ENCODE peak calls at places on chromosomes 1 and 21, in seven cellular contexts. One of them, this sample, is unnamed.

GRCh38 chr1:181559142-181559541 is 75.8 kb downstream of the CACNA1E start:
- DNase-seq in activated T-cell treated with anti-CD3 and anti-CD28 coated beads for 48 hours: no peak
- DNase-seq in EH: no peak
- DNase-seq in stimulated activated naive CD8-positive, alpha-beta T cell treated with anti-CD3 and anti-CD28 coated beads, Interleukin-15, Interleukin-2, amounts not matched to agents 100 U/mL and 50 U/mL, for 24 hours: no peak
- DNase-seq in NCI-H774: no peak
- DNase-seq in activated T-helper 1 cell treated with anti-CD3 and anti-CD28 coated beads, Interleukin-2, amount 50 U/mL, for 16 hours: no peak
- DNase-seq in T47D: no peak
- DNase-seq in this sample: no peak

GRCh38 chr1:190258003-190258402 is 219.7 kb downstream of the BRINP3 start:
- DNase-seq in activated T-cell treated with anti-CD3 and anti-CD28 coated beads for 48 hours: no peak
- DNase-seq in EH: no peak
- DNase-seq in stimulated activated naive CD8-positive, alpha-beta T cell treated with anti-CD3 and anti-CD28 coated beads, Interleukin-15, Interleukin-2, amounts not matched to agents 100 U/mL and 50 U/mL, for 24 hours: no peak
- DNase-seq in NCI-H774: no peak
- DNase-seq in activated T-helper 1 cell treated with anti-CD3 and anti-CD28 coated beads, Interleukin-2, amount 50 U/mL, for 16 hours: no peak
- DNase-seq in T47D: no peak
- DNase-seq in this sample: no peak

GRCh38 chr21:29812947-29813346 is 126.8 kb downstream of the GRIK1 start:
- DNase-seq in activated T-cell treated with anti-CD3 and anti-CD28 coated beads for 48 hours: no peak
- DNase-seq in EH: no peak
- DNase-seq in stimulated activated naive CD8-positive, alpha-beta T cell treated with anti-CD3 and anti-CD28 coated beads, Interleukin-15, Interleukin-2, amounts not matched to agents 100 U/mL and 50 U/mL, for 24 hours: no peak
- DNase-seq in NCI-H774: no peak
- DNase-seq in activated T-helper 1 cell treated with anti-CD3 and anti-CD28 coated beads, Interleukin-2, amount 50 U/mL, for 16 hours: no peak
- DNase-seq in T47D: no peak
- DNase-seq in this sample: no peak

GRCh38 chr1:117120774-117121588 is 568 bp downstream of the TRIM45 start:
- DNase-seq in activated T-cell treated with anti-CD3 and anti-CD28 coated beads for 48 hours: no peak
- DNase-seq in EH: no peak
- DNase-seq in stimulated activated naive CD8-positive, alpha-beta T cell treated with anti-CD3 and anti-CD28 coated beads, Interleukin-15, Interleukin-2, amounts not matched to agents 100 U/mL and 50 U/mL, for 24 hours: no peak
- DNase-seq in NCI-H774: peak
- DNase-seq in activated T-helper 1 cell treated with anti-CD3 and anti-CD28 coated beads, Interleukin-2, amount 50 U/mL, for 16 hours: no peak
- DNase-seq in T47D: peak
- DNase-seq in this sample: no peak

GRCh38 chr1:38005195-38006007 is at the start of gene FHL3:
- DNase-seq in activated T-cell treated with anti-CD3 and anti-CD28 coated beads for 48 hours: peak
- DNase-seq in EH: peak
- DNase-seq in stimulated activated naive CD8-positive, alpha-beta T cell treated with anti-CD3 and anti-CD28 coated beads, Interleukin-15, Interleukin-2, amounts not matched to agents 100 U/mL and 50 U/mL, for 24 hours: peak
- DNase-seq in NCI-H774: peak
- DNase-seq in activated T-helper 1 cell treated with anti-CD3 and anti-CD28 coated beads, Interleukin-2, amount 50 U/mL, for 16 hours: peak
- DNase-seq in T47D: peak
- DNase-seq in this sample: peak

GRCh38 chr1:94550800-94551241 is 9.3 kb upstream of the F3 start:
- DNase-seq in activated T-cell treated with anti-CD3 and anti-CD28 coated beads for 48 hours: no peak
- DNase-seq in EH: no peak
- DNase-seq in stimulated activated naive CD8-positive, alpha-beta T cell treated with anti-CD3 and anti-CD28 coated beads, Interleukin-15, Interleukin-2, amounts not matched to agents 100 U/mL and 50 U/mL, for 24 hours: no peak
- DNase-seq in NCI-H774: no peak
- DNase-seq in activated T-helper 1 cell treated with anti-CD3 and anti-CD28 coated beads, Interleukin-2, amount 50 U/mL, for 16 hours: no peak
- DNase-seq in T47D: no peak
- DNase-seq in this sample: no peak

GRCh38 chr1:154463512-154463990 is 38.5 kb upstream of the TDRD10 start:
- DNase-seq in activated T-cell treated with anti-CD3 and anti-CD28 coated beads for 48 hours: peak
- DNase-seq in EH: peak
- DNase-seq in stimulated activated naive CD8-positive, alpha-beta T cell treated with anti-CD3 and anti-CD28 coated beads, Interleukin-15, Interleukin-2, amounts not matched to agents 100 U/mL and 50 U/mL, for 24 hours: peak
- DNase-seq in NCI-H774: no peak
- DNase-seq in activated T-helper 1 cell treated with anti-CD3 and anti-CD28 coated beads, Interleukin-2, amount 50 U/mL, for 16 hours: peak
- DNase-seq in T47D: no peak
- DNase-seq in this sample: peak

GRCh38 chr1:112803906-112804762 is 89.0 kb upstream of the PPM1J start:
- DNase-seq in activated T-cell treated with anti-CD3 and anti-CD28 coated beads for 48 hours: peak
- DNase-seq in EH: peak
- DNase-seq in stimulated activated naive CD8-positive, alpha-beta T cell treated with anti-CD3 and anti-CD28 coated beads, Interleukin-15, Interleukin-2, amounts not matched to agents 100 U/mL and 50 U/mL, for 24 hours: peak
- DNase-seq in NCI-H774: peak
- DNase-seq in activated T-helper 1 cell treated with anti-CD3 and anti-CD28 coated beads, Interleukin-2, amount 50 U/mL, for 16 hours: peak
- DNase-seq in T47D: peak
- DNase-seq in this sample: peak

GRCh38 chr1:21956720-21957552 is 19.8 kb upstream of the HSPG2 start:
- DNase-seq in activated T-cell treated with anti-CD3 and anti-CD28 coated beads for 48 hours: peak
- DNase-seq in EH: peak
- DNase-seq in stimulated activated naive CD8-positive, alpha-beta T cell treated with anti-CD3 and anti-CD28 coated beads, Interleukin-15, Interleukin-2, amounts not matched to agents 100 U/mL and 50 U/mL, for 24 hours: peak
- DNase-seq in NCI-H774: no peak
- DNase-seq in activated T-helper 1 cell treated with anti-CD3 and anti-CD28 coated beads, Interleukin-2, amount 50 U/mL, for 16 hours: peak
- DNase-seq in T47D: peak
- DNase-seq in this sample: peak

GRCh38 chr1:110123224-110123623 is 11.0 kb downstream of the UBL4B start:
- DNase-seq in activated T-cell treated with anti-CD3 and anti-CD28 coated beads for 48 hours: no peak
- DNase-seq in EH: peak
- DNase-seq in stimulated activated naive CD8-positive, alpha-beta T cell treated with anti-CD3 and anti-CD28 coated beads, Interleukin-15, Interleukin-2, amounts not matched to agents 100 U/mL and 50 U/mL, for 24 hours: no peak
- DNase-seq in NCI-H774: no peak
- DNase-seq in activated T-helper 1 cell treated with anti-CD3 and anti-CD28 coated beads, Interleukin-2, amount 50 U/mL, for 16 hours: no peak
- DNase-seq in T47D: no peak
- DNase-seq in this sample: no peak

GRCh38 chr1:88357690-88358089 is 326.4 kb upstream of the PKN2 start:
- DNase-seq in activated T-cell treated with anti-CD3 and anti-CD28 coated beads for 48 hours: no peak
- DNase-seq in EH: no peak
- DNase-seq in stimulated activated naive CD8-positive, alpha-beta T cell treated with anti-CD3 and anti-CD28 coated beads, Interleukin-15, Interleukin-2, amounts not matched to agents 100 U/mL and 50 U/mL, for 24 hours: no peak
- DNase-seq in NCI-H774: no peak
- DNase-seq in activated T-helper 1 cell treated with anti-CD3 and anti-CD28 coated beads, Interleukin-2, amount 50 U/mL, for 16 hours: no peak
- DNase-seq in T47D: no peak
- DNase-seq in this sample: no peak

GRCh38 chr1:52127181-52128175 is 14.4 kb upstream of the ZFYVE9 start:
- DNase-seq in activated T-cell treated with anti-CD3 and anti-CD28 coated beads for 48 hours: no peak
- DNase-seq in EH: peak
- DNase-seq in stimulated activated naive CD8-positive, alpha-beta T cell treated with anti-CD3 and anti-CD28 coated beads, Interleukin-15, Interleukin-2, amounts not matched to agents 100 U/mL and 50 U/mL, for 24 hours: peak
- DNase-seq in NCI-H774: peak
- DNase-seq in activated T-helper 1 cell treated with anti-CD3 and anti-CD28 coated beads, Interleukin-2, amount 50 U/mL, for 16 hours: no peak
- DNase-seq in T47D: peak
- DNase-seq in this sample: peak

GRCh38 chr1:89822109-89822962 is 1.5 kb downstream of the LRRC8D start:
- DNase-seq in activated T-cell treated with anti-CD3 and anti-CD28 coated beads for 48 hours: no peak
- DNase-seq in EH: no peak
- DNase-seq in stimulated activated naive CD8-positive, alpha-beta T cell treated with anti-CD3 and anti-CD28 coated beads, Interleukin-15, Interleukin-2, amounts not matched to agents 100 U/mL and 50 U/mL, for 24 hours: no peak
- DNase-seq in NCI-H774: no peak
- DNase-seq in activated T-helper 1 cell treated with anti-CD3 and anti-CD28 coated beads, Interleukin-2, amount 50 U/mL, for 16 hours: no peak
- DNase-seq in T47D: no peak
- DNase-seq in this sample: no peak

GRCh38 chr1:6490181-6491075 is 1.0 kb downstream of the PLEKHG5 start:
- DNase-seq in activated T-cell treated with anti-CD3 and anti-CD28 coated beads for 48 hours: peak
- DNase-seq in EH: peak
- DNase-seq in stimulated activated naive CD8-positive, alpha-beta T cell treated with anti-CD3 and anti-CD28 coated beads, Interleukin-15, Interleukin-2, amounts not matched to agents 100 U/mL and 50 U/mL, for 24 hours: peak
- DNase-seq in NCI-H774: no peak
- DNase-seq in activated T-helper 1 cell treated with anti-CD3 and anti-CD28 coated beads, Interleukin-2, amount 50 U/mL, for 16 hours: peak
- DNase-seq in T47D: peak
- DNase-seq in this sample: peak

GRCh38 chr1:15669074-15669473 is 15.0 kb upstream of the PLEKHM2 start:
- DNase-seq in activated T-cell treated with anti-CD3 and anti-CD28 coated beads for 48 hours: no peak
- DNase-seq in EH: no peak
- DNase-seq in stimulated activated naive CD8-positive, alpha-beta T cell treated with anti-CD3 and anti-CD28 coated beads, Interleukin-15, Interleukin-2, amounts not matched to agents 100 U/mL and 50 U/mL, for 24 hours: no peak
- DNase-seq in NCI-H774: no peak
- DNase-seq in activated T-helper 1 cell treated with anti-CD3 and anti-CD28 coated beads, Interleukin-2, amount 50 U/mL, for 16 hours: no peak
- DNase-seq in T47D: no peak
- DNase-seq in this sample: no peak

GRCh38 chr1:32361674-32362473 is 411 bp downstream of the FAM229A start:
- DNase-seq in activated T-cell treated with anti-CD3 and anti-CD28 coated beads for 48 hours: no peak
- DNase-seq in EH: peak
- DNase-seq in stimulated activated naive CD8-positive, alpha-beta T cell treated with anti-CD3 and anti-CD28 coated beads, Interleukin-15, Interleukin-2, amounts not matched to agents 100 U/mL and 50 U/mL, for 24 hours: peak
- DNase-seq in NCI-H774: no peak
- DNase-seq in activated T-helper 1 cell treated with anti-CD3 and anti-CD28 coated beads, Interleukin-2, amount 50 U/mL, for 16 hours: no peak
- DNase-seq in T47D: no peak
- DNase-seq in this sample: peak

GRCh38 chr1:173527151-173527826 is 50.2 kb downstream of the PRDX6 start:
- DNase-seq in activated T-cell treated with anti-CD3 and anti-CD28 coated beads for 48 hours: no peak
- DNase-seq in EH: peak
- DNase-seq in stimulated activated naive CD8-positive, alpha-beta T cell treated with anti-CD3 and anti-CD28 coated beads, Interleukin-15, Interleukin-2, amounts not matched to agents 100 U/mL and 50 U/mL, for 24 hours: no peak
- DNase-seq in NCI-H774: no peak
- DNase-seq in activated T-helper 1 cell treated with anti-CD3 and anti-CD28 coated beads, Interleukin-2, amount 50 U/mL, for 16 hours: no peak
- DNase-seq in T47D: no peak
- DNase-seq in this sample: no peak

GRCh38 chr21:42214921-42215320 is 4.0 kb upstream of the ABCG1 start:
- DNase-seq in activated T-cell treated with anti-CD3 and anti-CD28 coated beads for 48 hours: no peak
- DNase-seq in EH: no peak
- DNase-seq in stimulated activated naive CD8-positive, alpha-beta T cell treated with anti-CD3 and anti-CD28 coated beads, Interleukin-15, Interleukin-2, amounts not matched to agents 100 U/mL and 50 U/mL, for 24 hours: no peak
- DNase-seq in NCI-H774: no peak
- DNase-seq in activated T-helper 1 cell treated with anti-CD3 and anti-CD28 coated beads, Interleukin-2, amount 50 U/mL, for 16 hours: no peak
- DNase-seq in T47D: no peak
- DNase-seq in this sample: no peak

GRCh38 chr1:37946703-37947360 is at the start of gene INPP5B:
- DNase-seq in activated T-cell treated with anti-CD3 and anti-CD28 coated beads for 48 hours: peak
- DNase-seq in EH: peak
- DNase-seq in stimulated activated naive CD8-positive, alpha-beta T cell treated with anti-CD3 and anti-CD28 coated beads, Interleukin-15, Interleukin-2, amounts not matched to agents 100 U/mL and 50 U/mL, for 24 hours: peak
- DNase-seq in NCI-H774: no peak
- DNase-seq in activated T-helper 1 cell treated with anti-CD3 and anti-CD28 coated beads, Interleukin-2, amount 50 U/mL, for 16 hours: peak
- DNase-seq in T47D: no peak
- DNase-seq in this sample: peak

GRCh38 chr1:55155522-55155921 is 59.6 kb downstream of the USP24 start:
- DNase-seq in activated T-cell treated with anti-CD3 and anti-CD28 coated beads for 48 hours: no peak
- DNase-seq in EH: peak
- DNase-seq in stimulated activated naive CD8-positive, alpha-beta T cell treated with anti-CD3 and anti-CD28 coated beads, Interleukin-15, Interleukin-2, amounts not matched to agents 100 U/mL and 50 U/mL, for 24 hours: no peak
- DNase-seq in NCI-H774: no peak
- DNase-seq in activated T-helper 1 cell treated with anti-CD3 and anti-CD28 coated beads, Interleukin-2, amount 50 U/mL, for 16 hours: no peak
- DNase-seq in T47D: no peak
- DNase-seq in this sample: peak

GRCh38 chr21:28375708-28376385 is 616.8 kb downstream of the LTN1 start:
- DNase-seq in activated T-cell treated with anti-CD3 and anti-CD28 coated beads for 48 hours: no peak
- DNase-seq in EH: peak
- DNase-seq in stimulated activated naive CD8-positive, alpha-beta T cell treated with anti-CD3 and anti-CD28 coated beads, Interleukin-15, Interleukin-2, amounts not matched to agents 100 U/mL and 50 U/mL, for 24 hours: no peak
- DNase-seq in NCI-H774: no peak
- DNase-seq in activated T-helper 1 cell treated with anti-CD3 and anti-CD28 coated beads, Interleukin-2, amount 50 U/mL, for 16 hours: no peak
- DNase-seq in T47D: no peak
- DNase-seq in this sample: no peak

GRCh38 chr1:198780376-198780775 is 141.5 kb downstream of the PTPRC start:
- DNase-seq in activated T-cell treated with anti-CD3 and anti-CD28 coated beads for 48 hours: no peak
- DNase-seq in EH: peak
- DNase-seq in stimulated activated naive CD8-positive, alpha-beta T cell treated with anti-CD3 and anti-CD28 coated beads, Interleukin-15, Interleukin-2, amounts not matched to agents 100 U/mL and 50 U/mL, for 24 hours: no peak
- DNase-seq in NCI-H774: no peak
- DNase-seq in activated T-helper 1 cell treated with anti-CD3 and anti-CD28 coated beads, Interleukin-2, amount 50 U/mL, for 16 hours: no peak
- DNase-seq in T47D: no peak
- DNase-seq in this sample: no peak

GRCh38 chr1:225855503-225856285 is 26.5 kb downstream of the TMEM63A start:
- DNase-seq in activated T-cell treated with anti-CD3 and anti-CD28 coated beads for 48 hours: no peak
- DNase-seq in EH: no peak
- DNase-seq in stimulated activated naive CD8-positive, alpha-beta T cell treated with anti-CD3 and anti-CD28 coated beads, Interleukin-15, Interleukin-2, amounts not matched to agents 100 U/mL and 50 U/mL, for 24 hours: no peak
- DNase-seq in NCI-H774: no peak
- DNase-seq in activated T-helper 1 cell treated with anti-CD3 and anti-CD28 coated beads, Interleukin-2, amount 50 U/mL, for 16 hours: no peak
- DNase-seq in T47D: no peak
- DNase-seq in this sample: no peak

GRCh38 chr1:113797472-113797871 is 14.8 kb downstream of the RSBN1 start:
- DNase-seq in activated T-cell treated with anti-CD3 and anti-CD28 coated beads for 48 hours: no peak
- DNase-seq in EH: no peak
- DNase-seq in stimulated activated naive CD8-positive, alpha-beta T cell treated with anti-CD3 and anti-CD28 coated beads, Interleukin-15, Interleukin-2, amounts not matched to agents 100 U/mL and 50 U/mL, for 24 hours: no peak
- DNase-seq in NCI-H774: no peak
- DNase-seq in activated T-helper 1 cell treated with anti-CD3 and anti-CD28 coated beads, Interleukin-2, amount 50 U/mL, for 16 hours: no peak
- DNase-seq in T47D: no peak
- DNase-seq in this sample: no peak

GRCh38 chr1:213231795-213232231 is 180.8 kb downstream of the RPS6KC1 start:
- DNase-seq in activated T-cell treated with anti-CD3 and anti-CD28 coated beads for 48 hours: no peak
- DNase-seq in EH: peak
- DNase-seq in stimulated activated naive CD8-positive, alpha-beta T cell treated with anti-CD3 and anti-CD28 coated beads, Interleukin-15, Interleukin-2, amounts not matched to agents 100 U/mL and 50 U/mL, for 24 hours: no peak
- DNase-seq in NCI-H774: no peak
- DNase-seq in activated T-helper 1 cell treated with anti-CD3 and anti-CD28 coated beads, Interleukin-2, amount 50 U/mL, for 16 hours: no peak
- DNase-seq in T47D: no peak
- DNase-seq in this sample: no peak

GRCh38 chr1:167328762-167329483 is 108.2 kb downstream of the POU2F1 start:
- DNase-seq in activated T-cell treated with anti-CD3 and anti-CD28 coated beads for 48 hours: no peak
- DNase-seq in EH: no peak
- DNase-seq in stimulated activated naive CD8-positive, alpha-beta T cell treated with anti-CD3 and anti-CD28 coated beads, Interleukin-15, Interleukin-2, amounts not matched to agents 100 U/mL and 50 U/mL, for 24 hours: peak
- DNase-seq in NCI-H774: no peak
- DNase-seq in activated T-helper 1 cell treated with anti-CD3 and anti-CD28 coated beads, Interleukin-2, amount 50 U/mL, for 16 hours: no peak
- DNase-seq in T47D: no peak
- DNase-seq in this sample: peak

GRCh38 chr1:19397217-19397945 is 85.3 kb downstream of the SLC66A1 start:
- DNase-seq in activated T-cell treated with anti-CD3 and anti-CD28 coated beads for 48 hours: no peak
- DNase-seq in EH: peak
- DNase-seq in stimulated activated naive CD8-positive, alpha-beta T cell treated with anti-CD3 and anti-CD28 coated beads, Interleukin-15, Interleukin-2, amounts not matched to agents 100 U/mL and 50 U/mL, for 24 hours: no peak
- DNase-seq in NCI-H774: no peak
- DNase-seq in activated T-helper 1 cell treated with anti-CD3 and anti-CD28 coated beads, Interleukin-2, amount 50 U/mL, for 16 hours: no peak
- DNase-seq in T47D: no peak
- DNase-seq in this sample: no peak

GRCh38 chr1:197731449-197731848 is 43.8 kb downstream of the DENND1B start:
- DNase-seq in activated T-cell treated with anti-CD3 and anti-CD28 coated beads for 48 hours: no peak
- DNase-seq in EH: no peak
- DNase-seq in stimulated activated naive CD8-positive, alpha-beta T cell treated with anti-CD3 and anti-CD28 coated beads, Interleukin-15, Interleukin-2, amounts not matched to agents 100 U/mL and 50 U/mL, for 24 hours: no peak
- DNase-seq in NCI-H774: no peak
- DNase-seq in activated T-helper 1 cell treated with anti-CD3 and anti-CD28 coated beads, Interleukin-2, amount 50 U/mL, for 16 hours: no peak
- DNase-seq in T47D: no peak
- DNase-seq in this sample: no peak

GRCh38 chr1:26336477-26337205 is 17.3 kb downstream of the CRYBG2 start:
- DNase-seq in activated T-cell treated with anti-CD3 and anti-CD28 coated beads for 48 hours: peak
- DNase-seq in EH: peak
- DNase-seq in stimulated activated naive CD8-positive, alpha-beta T cell treated with anti-CD3 and anti-CD28 coated beads, Interleukin-15, Interleukin-2, amounts not matched to agents 100 U/mL and 50 U/mL, for 24 hours: peak
- DNase-seq in NCI-H774: peak
- DNase-seq in activated T-helper 1 cell treated with anti-CD3 and anti-CD28 coated beads, Interleukin-2, amount 50 U/mL, for 16 hours: peak
- DNase-seq in T47D: peak
- DNase-seq in this sample: peak

GRCh38 chr1:186864296-186864695 is 35.5 kb downstream of the PLA2G4A start:
- DNase-seq in activated T-cell treated with anti-CD3 and anti-CD28 coated beads for 48 hours: no peak
- DNase-seq in EH: peak
- DNase-seq in stimulated activated naive CD8-positive, alpha-beta T cell treated with anti-CD3 and anti-CD28 coated beads, Interleukin-15, Interleukin-2, amounts not matched to agents 100 U/mL and 50 U/mL, for 24 hours: no peak
- DNase-seq in NCI-H774: no peak
- DNase-seq in activated T-helper 1 cell treated with anti-CD3 and anti-CD28 coated beads, Interleukin-2, amount 50 U/mL, for 16 hours: no peak
- DNase-seq in T47D: no peak
- DNase-seq in this sample: no peak

GRCh38 chr1:187517508-187517907 is 688.8 kb downstream of the PLA2G4A start:
- DNase-seq in activated T-cell treated with anti-CD3 and anti-CD28 coated beads for 48 hours: no peak
- DNase-seq in EH: no peak
- DNase-seq in stimulated activated naive CD8-positive, alpha-beta T cell treated with anti-CD3 and anti-CD28 coated beads, Interleukin-15, Interleukin-2, amounts not matched to agents 100 U/mL and 50 U/mL, for 24 hours: no peak
- DNase-seq in NCI-H774: peak
- DNase-seq in activated T-helper 1 cell treated with anti-CD3 and anti-CD28 coated beads, Interleukin-2, amount 50 U/mL, for 16 hours: no peak
- DNase-seq in T47D: no peak
- DNase-seq in this sample: no peak

GRCh38 chr21:44291936-44292811 is 6.5 kb downstream of the AIRE start:
- DNase-seq in activated T-cell treated with anti-CD3 and anti-CD28 coated beads for 48 hours: no peak
- DNase-seq in EH: no peak
- DNase-seq in stimulated activated naive CD8-positive, alpha-beta T cell treated with anti-CD3 and anti-CD28 coated beads, Interleukin-15, Interleukin-2, amounts not matched to agents 100 U/mL and 50 U/mL, for 24 hours: no peak
- DNase-seq in NCI-H774: no peak
- DNase-seq in activated T-helper 1 cell treated with anti-CD3 and anti-CD28 coated beads, Interleukin-2, amount 50 U/mL, for 16 hours: no peak
- DNase-seq in T47D: no peak
- DNase-seq in this sample: no peak

GRCh38 chr1:37697090-37697489 is 4.8 kb downstream of the CDCA8 start:
- DNase-seq in activated T-cell treated with anti-CD3 and anti-CD28 coated beads for 48 hours: no peak
- DNase-seq in EH: no peak
- DNase-seq in stimulated activated naive CD8-positive, alpha-beta T cell treated with anti-CD3 and anti-CD28 coated beads, Interleukin-15, Interleukin-2, amounts not matched to agents 100 U/mL and 50 U/mL, for 24 hours: no peak
- DNase-seq in NCI-H774: no peak
- DNase-seq in activated T-helper 1 cell treated with anti-CD3 and anti-CD28 coated beads, Interleukin-2, amount 50 U/mL, for 16 hours: no peak
- DNase-seq in T47D: no peak
- DNase-seq in this sample: no peak

GRCh38 chr1:247360116-247360898 is 28.6 kb upstream of the ZNF496 start:
- DNase-seq in activated T-cell treated with anti-CD3 and anti-CD28 coated beads for 48 hours: no peak
- DNase-seq in EH: peak
- DNase-seq in stimulated activated naive CD8-positive, alpha-beta T cell treated with anti-CD3 and anti-CD28 coated beads, Interleukin-15, Interleukin-2, amounts not matched to agents 100 U/mL and 50 U/mL, for 24 hours: no peak
- DNase-seq in NCI-H774: no peak
- DNase-seq in activated T-helper 1 cell treated with anti-CD3 and anti-CD28 coated beads, Interleukin-2, amount 50 U/mL, for 16 hours: no peak
- DNase-seq in T47D: no peak
- DNase-seq in this sample: no peak

GRCh38 chr1:93426183-93426582 is 21.7 kb upstream of the FNBP1L start:
- DNase-seq in activated T-cell treated with anti-CD3 and anti-CD28 coated beads for 48 hours: no peak
- DNase-seq in EH: no peak
- DNase-seq in stimulated activated naive CD8-positive, alpha-beta T cell treated with anti-CD3 and anti-CD28 coated beads, Interleukin-15, Interleukin-2, amounts not matched to agents 100 U/mL and 50 U/mL, for 24 hours: no peak
- DNase-seq in NCI-H774: no peak
- DNase-seq in activated T-helper 1 cell treated with anti-CD3 and anti-CD28 coated beads, Interleukin-2, amount 50 U/mL, for 16 hours: no peak
- DNase-seq in T47D: no peak
- DNase-seq in this sample: no peak

GRCh38 chr1:147496571-147496970 is 44.7 kb upstream of the BCL9 start:
- DNase-seq in activated T-cell treated with anti-CD3 and anti-CD28 coated beads for 48 hours: no peak
- DNase-seq in EH: peak
- DNase-seq in stimulated activated naive CD8-positive, alpha-beta T cell treated with anti-CD3 and anti-CD28 coated beads, Interleukin-15, Interleukin-2, amounts not matched to agents 100 U/mL and 50 U/mL, for 24 hours: peak
- DNase-seq in NCI-H774: no peak
- DNase-seq in activated T-helper 1 cell treated with anti-CD3 and anti-CD28 coated beads, Interleukin-2, amount 50 U/mL, for 16 hours: no peak
- DNase-seq in T47D: no peak
- DNase-seq in this sample: no peak

GRCh38 chr1:149883598-149884247 is 15.6 kb upstream of the BOLA1 start:
- DNase-seq in activated T-cell treated with anti-CD3 and anti-CD28 coated beads for 48 hours: no peak
- DNase-seq in EH: no peak
- DNase-seq in stimulated activated naive CD8-positive, alpha-beta T cell treated with anti-CD3 and anti-CD28 coated beads, Interleukin-15, Interleukin-2, amounts not matched to agents 100 U/mL and 50 U/mL, for 24 hours: no peak
- DNase-seq in NCI-H774: no peak
- DNase-seq in activated T-helper 1 cell treated with anti-CD3 and anti-CD28 coated beads, Interleukin-2, amount 50 U/mL, for 16 hours: no peak
- DNase-seq in T47D: no peak
- DNase-seq in this sample: no peak

GRCh38 chr1:90335566-90335965 is 340.7 kb downstream of the ZNF326 start:
- DNase-seq in activated T-cell treated with anti-CD3 and anti-CD28 coated beads for 48 hours: no peak
- DNase-seq in EH: no peak
- DNase-seq in stimulated activated naive CD8-positive, alpha-beta T cell treated with anti-CD3 and anti-CD28 coated beads, Interleukin-15, Interleukin-2, amounts not matched to agents 100 U/mL and 50 U/mL, for 24 hours: no peak
- DNase-seq in NCI-H774: peak
- DNase-seq in activated T-helper 1 cell treated with anti-CD3 and anti-CD28 coated beads, Interleukin-2, amount 50 U/mL, for 16 hours: no peak
- DNase-seq in T47D: no peak
- DNase-seq in this sample: no peak